ENCODE peak calls at places on chromosomes 11 and 22, in five cellular contexts. I is astrocyte of the cerebellum, K is astrocyte of the spinal cord, O is stomach, G is H9. H is an unnamed sample.

GRCh38 chr11:2399488-2400068 is 972 bp upstream of the TSSC4 start:
- DNase-seq in I (no peak), K (peak), O (peak), G (peak), H (no peak)

GRCh38 chr22:46096706-46097230 is 53.6 kb upstream of the PPARA start:
- DNase-seq in I (no peak), K (no peak), O (no peak), G (no peak), H (no peak)

GRCh38 chr22:42742940-42743339 is 22.3 kb upstream of the A4GALT start:
- DNase-seq in I (no peak), K (no peak), O (no peak), G (peak), H (peak)

GRCh38 chr11:74182635-74183034 is 11.5 kb downstream of the PPME1 start:
- DNase-seq in I (no peak), K (no peak), O (no peak), G (no peak), H (no peak)

GRCh38 chr22:30078320-30079311 is 1.6 kb upstream of the HORMAD2 start:
- DNase-seq in I (no peak), K (no peak), O (no peak), G (no peak), H (peak)

GRCh38 chr11:126348806-126349582 is 6.5 kb upstream of the ST3GAL4 start:
- DNase-seq in I (no peak), K (peak), O (no peak), G (no peak), H (no peak)

GRCh38 chr22:38397189-38398097 is 57.6 kb downstream of the KCNJ4 start:
- DNase-seq in I (no peak), K (peak), O (no peak), G (peak), H (peak)

GRCh38 chr11:26951849-26952515 is 41.9 kb upstream of the FIBIN start:
- DNase-seq in I (no peak), K (no peak), O (no peak), G (no peak), H (no peak)

GRCh38 chr11:14179126-14179820 is 179.7 kb downstream of the RRAS2 start:
- DNase-seq in I (peak), K (peak), O (no peak), G (no peak), H (no peak)

GRCh38 chr11:128482512-128483191 is 104.7 kb downstream of the ETS1 start:
- DNase-seq in I (peak), K (peak), O (no peak), G (no peak), H (no peak)

GRCh38 chr11:77375114-77375513 is 73.6 kb upstream of the GDPD4 start:
- DNase-seq in I (peak), K (peak), O (no peak), G (no peak), H (no peak)

GRCh38 chr11:19790831-19791552 is 78.4 kb downstream of the NAV2 start:
- DNase-seq in I (no peak), K (no peak), O (no peak), G (peak), H (no peak)

GRCh38 chr11:65208785-65209710 is 27.3 kb downstream of the CAPN1 start:
- DNase-seq in I (no peak), K (no peak), O (peak), G (no peak), H (no peak)

GRCh38 chr11:69948256-69949141 is 129.3 kb upstream of the FGF3 start:
- DNase-seq in I (no peak), K (peak), O (peak), G (peak), H (no peak)

GRCh38 chr11:129696309-129696989 is 119.2 kb upstream of the TMEM45B start:
- DNase-seq in I (no peak), K (no peak), O (no peak), G (no peak), H (peak)

GRCh38 chr11:69884286-69884685 is 65.1 kb upstream of the FGF3 start:
- DNase-seq in I (no peak), K (no peak), O (no peak), G (no peak), H (no peak)

GRCh38 chr22:36765131-36765942 is 10.6 kb downstream of the IFT27 start:
- DNase-seq in I (no peak), K (no peak), O (no peak), G (peak), H (no peak)

GRCh38 chr11:107682182-107682971 is 29.5 kb downstream of the SLN start:
- DNase-seq in I (no peak), K (no peak), O (no peak), G (no peak), H (no peak)

GRCh38 chr22:31776231-31776630 is 22.4 kb downstream of the DEPDC5 start:
- DNase-seq in I (no peak), K (no peak), O (no peak), G (no peak), H (no peak)

GRCh38 chr22:39943941-39944624 is 16.1 kb upstream of the TMA7B start:
- DNase-seq in I (no peak), K (no peak), O (no peak), G (no peak), H (no peak)

GRCh38 chr11:105891685-105892084 is 130.4 kb downstream of the MSANTD4 start:
- DNase-seq in I (no peak), K (no peak), O (no peak), G (no peak), H (no peak)

GRCh38 chr22:31841029-31841827 is 87.4 kb downstream of the DEPDC5 start:
- DNase-seq in I (no peak), K (peak), O (no peak), G (no peak), H (no peak)

GRCh38 chr22:28297504-28297903 is 378.4 kb upstream of the PITPNB start:
- DNase-seq in I (no peak), K (no peak), O (no peak), G (no peak), H (peak)

GRCh38 chr22:34160117-34160758 is 240.0 kb upstream of the LARGE1 start:
- DNase-seq in I (no peak), K (no peak), O (no peak), G (peak), H (no peak)

GRCh38 chr11:84549221-84549620 is 1077.9 kb downstream of the DLG2 start:
- DNase-seq in I (no peak), K (peak), O (no peak), G (no peak), H (no peak)

GRCh38 chr11:85779956-85780640 is 30.8 kb downstream of the SYTL2 start:
- DNase-seq in I (no peak), K (no peak), O (no peak), G (no peak), H (no peak)

GRCh38 chr11:128911701-128912100 is 20.5 kb downstream of the KCNJ5 start:
- DNase-seq in I (no peak), K (no peak), O (no peak), G (no peak), H (no peak)

GRCh38 chr11:128809128-128809527 is 58.0 kb downstream of the KCNJ1 start:
- DNase-seq in I (no peak), K (no peak), O (no peak), G (no peak), H (no peak)

GRCh38 chr11:44607987-44608386 is 42.5 kb downstream of the CD82 start:
- DNase-seq in I (no peak), K (peak), O (no peak), G (no peak), H (no peak)

GRCh38 chr11:120023120-120023519 is 114.8 kb downstream of the TRIM29 start:
- DNase-seq in I (no peak), K (no peak), O (no peak), G (peak), H (no peak)

GRCh38 chr11:373716-374551 is 4.6 kb downstream of the B4GALNT4 start:
- DNase-seq in I (no peak), K (no peak), O (no peak), G (no peak), H (no peak)

GRCh38 chr11:65414776-65415498 is 7.7 kb upstream of the NEAT1 start:
- DNase-seq in I (no peak), K (no peak), O (no peak), G (peak), H (no peak)

GRCh38 chr11:86303257-86303656 is 1.2 kb downstream of the HIKESHI start:
- DNase-seq in I (no peak), K (no peak), O (no peak), G (no peak), H (no peak)

GRCh38 chr11:96339704-96340554 is 3.1 kb downstream of the MAML2 start:
- DNase-seq in I (no peak), K (peak), O (no peak), G (no peak), H (no peak)

GRCh38 chr11:96337541-96338530 is 5.2 kb downstream of the MAML2 start:
- DNase-seq in I (no peak), K (peak), O (no peak), G (no peak), H (peak)

GRCh38 chr11:96340555-96340885 is 2.5 kb downstream of the MAML2 start:
- DNase-seq in I (no peak), K (no peak), O (no peak), G (no peak), H (no peak)

GRCh38 chr11:96341237-96342130 is 1.5 kb downstream of the MAML2 start:
- DNase-seq in I (no peak), K (peak), O (peak), G (peak), H (peak)

GRCh38 chr11:96338910-96339703 is 3.9 kb downstream of the MAML2 start:
- DNase-seq in I (no peak), K (peak), O (no peak), G (peak), H (peak)
- TF ChIP-seq CTCF in I (peak), K (no peak), O (no peak), G (no peak), H (no peak)

GRCh38 chr22:21867528-21868266 is at the start of gene MAPK1:
- DNase-seq in I (peak), K (peak), O (peak), G (peak), H (peak)
- TF ChIP-seq CTCF in I (peak), K (peak), O (no peak), G (peak), H (no peak)

DNA sequence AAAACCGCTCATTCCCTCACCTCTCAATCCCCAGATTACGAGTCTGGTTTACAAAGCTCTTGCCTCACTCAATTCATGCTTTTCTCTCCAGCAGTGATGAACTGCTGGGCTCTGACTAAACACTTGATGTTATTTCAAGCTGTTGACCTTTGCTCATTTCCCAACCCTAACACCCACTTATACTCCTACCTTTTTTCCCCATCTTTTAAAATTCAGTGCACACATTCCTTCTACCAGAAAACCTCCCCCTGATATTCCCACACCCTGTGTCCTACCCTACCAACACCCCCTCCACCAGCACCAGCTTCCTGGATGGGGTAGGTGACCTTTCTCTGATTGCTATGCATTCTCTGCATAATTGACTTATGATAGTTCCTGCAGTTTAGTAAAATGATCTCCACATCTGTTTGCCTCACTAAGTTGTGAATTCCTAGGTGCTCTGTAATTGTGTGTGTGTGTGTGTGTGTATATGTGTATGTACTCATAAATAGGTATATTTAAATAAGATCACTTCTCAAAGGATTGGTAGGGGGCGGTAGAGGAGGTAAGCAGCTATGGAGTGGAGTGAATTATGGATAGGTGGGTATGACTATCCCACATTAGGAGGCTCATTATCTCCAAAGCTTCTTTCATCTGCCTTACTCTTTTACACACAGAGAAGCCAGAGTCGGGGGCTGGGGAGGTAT is 842 bp downstream of the HEPACAM start:
- DNase-seq in I (peak), K (peak), O (no peak), G (no peak), H (no peak)
- TF ChIP-seq CTCF in I (peak), K (peak), O (no peak), G (peak), H (no peak)

GRCh38 chr22:23249506-23250423 is 69.5 kb downstream of the BCR start:
- DNase-seq in I (no peak), K (no peak), O (no peak), G (no peak), H (no peak)
- TF ChIP-seq CTCF in I (no peak), K (no peak), O (no peak), G (no peak), H (no peak)

GRCh38 chr11:37857726-37858125 is 1259.7 kb upstream of the RAG2 start:
- DNase-seq in I (no peak), K (no peak), O (no peak), G (no peak), H (no peak)

GRCh38 chr11:37861671-37862070 is 1263.6 kb upstream of the RAG2 start:
- DNase-seq in I (no peak), K (no peak), O (no peak), G (no peak), H (no peak)

GRCh38 chr11:37858398-37858797 is 1260.4 kb upstream of the RAG2 start:
- DNase-seq in I (no peak), K (no peak), O (no peak), G (no peak), H (no peak)
- TF ChIP-seq CTCF in I (no peak), K (peak), O (peak), G (peak), H (no peak)